ENCODE peak calls at places on chromosomes 5 and 9, in seven cellular contexts. Z is frontal cortex, F is activated gamma-delta T cell, R is A172, J is NCI-H1105, Q is left ventricle myocardium inferior, V is stromal cell of bone marrow. K is an unnamed sample.

GRCh38 chr9:137127301-137128157 is 11.4 kb upstream of the GRIN1 start:
- DNase-seq in Z (no peak), Q (no peak), F (no peak), R (no peak), J (no peak), V (no peak), K (no peak)

GRCh38 chr9:78121488-78121887 is 89.9 kb upstream of the GNAQ start:
- DNase-seq in R (peak), Q (peak), J (peak), Z (no peak), F (no peak), V (peak), K (peak)

GRCh38 chr9:85186218-85186585 is 516.7 kb downstream of the NTRK2 start:
- DNase-seq in Z (no peak), J (no peak), Q (no peak), R (no peak), F (no peak), V (no peak), K (no peak)

GRCh38 chr5:98454904-98455303 is 318.6 kb upstream of the RGMB start:
- DNase-seq in J (no peak), Q (no peak), R (peak), F (no peak), Z (no peak), V (peak), K (no peak)

GRCh38 chr9:70143394-70144130 is 99.9 kb downstream of the MAMDC2 start:
- DNase-seq in Q (no peak), J (no peak), Z (no peak), V (no peak), R (no peak), F (no peak), K (no peak)

GRCh38 chr5:23996525-23996924 is 489.1 kb downstream of the PRDM9 start:
- DNase-seq in V (no peak), Q (no peak), F (no peak), R (no peak), J (no peak), Z (no peak), K (no peak)

GRCh38 chr9:137062384-137062783 is 8.0 kb downstream of the SAPCD2 start:
- DNase-seq in F (no peak), R (no peak), Q (no peak), Z (no peak), J (no peak), V (no peak), K (no peak)

GRCh38 chr5:52895070-52895469 is 94.1 kb upstream of the ITGA2 start:
- DNase-seq in V (no peak), R (no peak), J (no peak), Q (no peak), F (no peak), Z (no peak), K (no peak)

K was measured in NCI-H1436.